ENCODE peak calls at places on chromosomes 1 and 21, in ten cellular contexts. One of them, this sample, is unnamed.

GRCh38 chr1:74323937-74324473 is 88.8 kb downstream of the TNNI3K start:
- DNase-seq in transverse colon: no peak
- DNase-seq in HepG2: no peak
- DNase-seq in endothelial cell of umbilical vein: peak
- DNase-seq in HCT116: no peak
- DNase-seq in upper lobe of left lung: no peak
- DNase-seq in suprapubic skin: no peak
- DNase-seq in stomach: no peak
- DNase-seq in K562: no peak
- DNase-seq in sigmoid colon: no peak
- DNase-seq in this sample: no peak

GRCh38 chr1:192575499-192576189 is at the start of gene RGS1:
- DNase-seq in stomach: peak
- DNase-seq in sigmoid colon: peak
- DNase-seq in HCT116: no peak
- DNase-seq in suprapubic skin: no peak
- DNase-seq in K562: no peak
- DNase-seq in endothelial cell of umbilical vein: no peak
- DNase-seq in HepG2: no peak
- DNase-seq in upper lobe of left lung: no peak
- DNase-seq in transverse colon: peak
- DNase-seq in this sample: peak

GRCh38 chr1:234270581-234271242 is 102.5 kb upstream of the COA6 start:
- DNase-seq in upper lobe of left lung: no peak
- DNase-seq in sigmoid colon: no peak
- DNase-seq in endothelial cell of umbilical vein: peak
- DNase-seq in stomach: no peak
- DNase-seq in K562: no peak
- DNase-seq in HepG2: no peak
- DNase-seq in transverse colon: no peak
- DNase-seq in suprapubic skin: no peak
- DNase-seq in HCT116: no peak
- DNase-seq in this sample: no peak

GRCh38 chr21:43331962-43332458 is 94.9 kb downstream of the SIK1 start:
- DNase-seq in upper lobe of left lung: no peak
- DNase-seq in endothelial cell of umbilical vein: peak
- DNase-seq in K562: no peak
- DNase-seq in sigmoid colon: no peak
- DNase-seq in suprapubic skin: no peak
- DNase-seq in transverse colon: no peak
- DNase-seq in HCT116: no peak
- DNase-seq in HepG2: no peak
- DNase-seq in stomach: no peak
- DNase-seq in this sample: no peak

GRCh38 chr1:17293681-17294415 is 14.1 kb upstream of the PADI4 start:
- DNase-seq in suprapubic skin: no peak
- DNase-seq in sigmoid colon: no peak
- DNase-seq in stomach: no peak
- DNase-seq in endothelial cell of umbilical vein: no peak
- DNase-seq in HepG2: no peak
- DNase-seq in K562: no peak
- DNase-seq in upper lobe of left lung: no peak
- DNase-seq in transverse colon: no peak
- DNase-seq in HCT116: no peak
- DNase-seq in this sample: peak

GRCh38 chr1:30092051-30092858 is 631.1 kb downstream of the MATN1 start:
- DNase-seq in suprapubic skin: no peak
- DNase-seq in transverse colon: no peak
- DNase-seq in HCT116: no peak
- DNase-seq in stomach: no peak
- DNase-seq in endothelial cell of umbilical vein: no peak
- DNase-seq in K562: no peak
- DNase-seq in upper lobe of left lung: no peak
- DNase-seq in sigmoid colon: no peak
- DNase-seq in HepG2: no peak
- DNase-seq in this sample: no peak

GRCh38 chr1:215188302-215188950 is 105.9 kb downstream of the KCNK2 start:
- DNase-seq in sigmoid colon: no peak
- DNase-seq in endothelial cell of umbilical vein: no peak
- DNase-seq in stomach: no peak
- DNase-seq in HCT116: no peak
- DNase-seq in K562: no peak
- DNase-seq in upper lobe of left lung: no peak
- DNase-seq in transverse colon: no peak
- DNase-seq in suprapubic skin: no peak
- DNase-seq in HepG2: no peak
- DNase-seq in this sample: no peak

GRCh38 chr1:91876040-91876470 is 9.9 kb downstream of the TGFBR3 start:
- DNase-seq in transverse colon: no peak
- DNase-seq in stomach: no peak
- DNase-seq in sigmoid colon: no peak
- DNase-seq in HepG2: no peak
- DNase-seq in upper lobe of left lung: no peak
- DNase-seq in suprapubic skin: no peak
- DNase-seq in K562: no peak
- DNase-seq in HCT116: no peak
- DNase-seq in endothelial cell of umbilical vein: no peak
- DNase-seq in this sample: no peak

GRCh38 chr21:32132911-32133310 is 145.9 kb downstream of the MIS18A start:
- DNase-seq in stomach: no peak
- DNase-seq in sigmoid colon: no peak
- DNase-seq in HepG2: no peak
- DNase-seq in upper lobe of left lung: no peak
- DNase-seq in endothelial cell of umbilical vein: no peak
- DNase-seq in HCT116: no peak
- DNase-seq in transverse colon: no peak
- DNase-seq in K562: no peak
- DNase-seq in suprapubic skin: no peak
- DNase-seq in this sample: no peak

DNA sequence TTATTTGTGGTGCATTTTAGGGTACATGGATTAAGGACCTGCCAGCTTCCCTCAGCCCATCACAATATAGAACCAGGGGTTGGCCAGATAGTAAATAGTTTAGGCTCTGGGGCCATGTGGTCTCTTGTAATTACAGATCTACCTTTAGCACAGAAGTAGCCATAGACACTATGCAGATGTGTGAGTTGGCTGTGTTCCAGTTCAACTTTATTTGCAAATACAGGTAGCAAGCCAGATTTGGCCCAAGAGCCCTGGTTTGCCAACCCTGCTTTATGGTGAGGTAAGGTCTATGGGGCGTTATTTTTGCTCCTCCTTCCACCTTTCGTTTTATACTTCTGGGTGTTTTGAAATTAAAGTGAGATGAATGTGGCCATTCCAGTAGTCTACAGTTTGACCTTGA is 48.7 kb downstream of the MRPS6 start:
- DNase-seq in sigmoid colon: no peak
- DNase-seq in HCT116: no peak
- DNase-seq in HepG2: no peak
- DNase-seq in stomach: peak
- DNase-seq in K562: no peak
- DNase-seq in suprapubic skin: no peak
- DNase-seq in endothelial cell of umbilical vein: no peak
- DNase-seq in upper lobe of left lung: no peak
- DNase-seq in transverse colon: peak
- DNase-seq in this sample: no peak
- TF ChIP-seq CTCF in sigmoid colon: no peak
- TF ChIP-seq CTCF in HCT116: no peak
- TF ChIP-seq CTCF in HepG2: no peak
- TF ChIP-seq CTCF in stomach: no peak
- TF ChIP-seq CTCF in K562: no peak
- TF ChIP-seq CTCF in suprapubic skin: no peak
- TF ChIP-seq CTCF in endothelial cell of umbilical vein: no peak
- TF ChIP-seq CTCF in upper lobe of left lung: no peak
- TF ChIP-seq CTCF in transverse colon: no peak
- TF ChIP-seq CTCF in this sample: no peak

DNA sequence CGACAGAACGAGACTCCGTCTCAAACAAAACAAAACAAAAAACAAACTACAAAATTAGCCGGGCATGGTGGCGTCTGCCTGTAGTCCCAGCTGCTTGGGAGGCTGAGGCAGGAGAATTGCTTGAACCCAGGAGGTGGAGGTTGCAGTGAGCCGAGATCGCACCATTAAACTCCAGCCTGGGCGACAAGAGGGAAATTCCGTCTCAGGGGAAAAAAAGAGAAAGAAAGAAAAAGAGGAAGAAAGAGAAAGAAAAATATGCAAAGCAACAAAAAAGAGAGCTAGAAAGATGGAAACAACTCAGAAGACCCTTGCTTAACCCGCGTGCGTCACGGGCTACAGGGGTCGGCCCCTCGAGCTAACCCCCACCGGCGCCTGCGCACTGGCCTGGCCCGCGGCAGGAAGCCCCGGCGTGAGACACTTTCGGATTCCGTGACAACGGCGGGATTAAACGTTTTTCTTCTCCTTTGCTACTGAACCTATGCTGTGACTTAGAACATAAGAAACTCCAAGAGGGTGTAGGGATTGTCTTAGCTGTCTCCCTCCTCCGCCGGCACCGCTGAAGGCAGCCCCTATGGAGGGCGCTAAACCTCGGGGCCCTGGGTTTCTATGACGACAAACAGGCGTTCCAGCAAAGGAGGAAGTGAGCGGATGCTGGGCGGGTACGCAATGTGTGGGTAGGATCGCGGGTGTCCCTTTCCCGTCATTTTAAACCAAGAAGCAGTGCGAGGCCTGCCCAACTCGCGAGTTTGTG is at the start of gene AXDND1:
- DNase-seq in HepG2: peak
- DNase-seq in stomach: peak
- DNase-seq in K562: peak
- DNase-seq in suprapubic skin: peak
- DNase-seq in HCT116: peak
- DNase-seq in transverse colon: peak
- DNase-seq in upper lobe of left lung: peak
- DNase-seq in sigmoid colon: peak
- DNase-seq in endothelial cell of umbilical vein: peak
- DNase-seq in this sample: peak
- TF ChIP-seq POLR2A in HepG2: peak
- TF ChIP-seq POLR2A in stomach: no peak
- TF ChIP-seq POLR2A in K562: peak
- TF ChIP-seq POLR2A in suprapubic skin: no peak
- TF ChIP-seq POLR2A in HCT116: no peak
- TF ChIP-seq POLR2A in transverse colon: peak
- TF ChIP-seq POLR2A in upper lobe of left lung: peak
- TF ChIP-seq POLR2A in sigmoid colon: peak
- TF ChIP-seq POLR2A in endothelial cell of umbilical vein: peak
- TF ChIP-seq POLR2A in this sample: no peak

DNA sequence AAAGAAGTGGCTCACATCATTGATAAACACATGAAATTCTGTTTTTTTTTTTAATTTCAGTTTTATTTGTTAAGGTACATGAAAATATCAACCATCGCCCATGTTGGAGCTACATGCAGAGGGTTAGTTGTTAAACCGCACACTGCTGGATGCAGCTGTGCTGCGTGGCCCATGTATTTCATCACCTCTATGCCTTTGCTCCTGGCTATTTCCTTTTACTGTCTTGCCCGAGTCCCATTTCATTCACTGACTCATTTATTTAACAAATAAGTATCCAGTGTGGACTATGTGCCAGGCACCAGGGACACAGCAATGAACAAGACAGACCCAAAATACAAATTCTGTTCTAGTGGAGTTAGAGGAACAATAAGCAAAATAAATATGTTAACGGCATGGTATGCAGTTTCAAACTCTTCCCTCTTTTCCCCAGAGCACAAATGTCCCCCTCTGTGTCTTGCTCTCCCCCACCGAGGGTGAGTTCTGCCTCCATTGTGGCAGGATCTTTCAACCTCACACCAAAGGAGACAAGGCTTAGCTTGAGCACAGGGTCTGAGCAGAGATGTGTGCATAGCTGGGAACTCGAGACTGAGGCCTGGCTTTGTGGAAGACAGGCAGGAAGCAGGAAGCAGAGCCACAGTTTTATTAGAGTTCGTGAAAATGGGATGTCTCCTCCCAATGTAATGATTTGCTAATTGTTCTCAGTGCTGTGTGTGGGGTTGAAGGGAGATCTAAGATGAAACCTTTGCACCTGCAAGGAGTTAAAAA is 44.6 kb downstream of the MAN1C1 start:
- DNase-seq in stomach: peak
- DNase-seq in upper lobe of left lung: no peak
- DNase-seq in sigmoid colon: no peak
- DNase-seq in transverse colon: no peak
- DNase-seq in K562: no peak
- DNase-seq in suprapubic skin: peak
- DNase-seq in HepG2: no peak
- DNase-seq in endothelial cell of umbilical vein: peak
- DNase-seq in HCT116: no peak
- DNase-seq in this sample: no peak
- TF ChIP-seq POLR2AphosphoS5 in stomach: peak
- TF ChIP-seq POLR2AphosphoS5 in upper lobe of left lung: no peak
- TF ChIP-seq POLR2AphosphoS5 in sigmoid colon: no peak
- TF ChIP-seq POLR2AphosphoS5 in transverse colon: no peak
- TF ChIP-seq POLR2AphosphoS5 in K562: no peak
- TF ChIP-seq POLR2AphosphoS5 in suprapubic skin: no peak
- TF ChIP-seq POLR2AphosphoS5 in HepG2: no peak
- TF ChIP-seq POLR2AphosphoS5 in endothelial cell of umbilical vein: no peak
- TF ChIP-seq POLR2AphosphoS5 in HCT116: no peak
- TF ChIP-seq POLR2AphosphoS5 in this sample: no peak

GRCh38 chr1:150235852-150236613 is at the start of gene ANP32E:
- DNase-seq in upper lobe of left lung: peak
- DNase-seq in K562: peak
- DNase-seq in stomach: peak
- DNase-seq in HCT116: peak
- DNase-seq in suprapubic skin: peak
- DNase-seq in HepG2: peak
- DNase-seq in sigmoid colon: peak
- DNase-seq in endothelial cell of umbilical vein: peak
- DNase-seq in transverse colon: peak
- DNase-seq in this sample: peak
- TF ChIP-seq CTCF in upper lobe of left lung: no peak
- TF ChIP-seq CTCF in K562: no peak
- TF ChIP-seq CTCF in stomach: no peak
- TF ChIP-seq CTCF in HCT116: no peak
- TF ChIP-seq CTCF in suprapubic skin: peak
- TF ChIP-seq CTCF in HepG2: peak
- TF ChIP-seq CTCF in sigmoid colon: no peak
- TF ChIP-seq CTCF in endothelial cell of umbilical vein: no peak
- TF ChIP-seq CTCF in transverse colon: peak
- TF ChIP-seq CTCF in this sample: peak

GRCh38 chr1:156140879-156141707 is 12.3 kb upstream of the SEMA4A start:
- DNase-seq in endothelial cell of umbilical vein: peak
- DNase-seq in sigmoid colon: no peak
- DNase-seq in HepG2: no peak
- DNase-seq in upper lobe of left lung: peak
- DNase-seq in transverse colon: no peak
- DNase-seq in K562: peak
- DNase-seq in suprapubic skin: no peak
- DNase-seq in stomach: no peak
- DNase-seq in HCT116: no peak
- DNase-seq in this sample: no peak
- TF ChIP-seq POLR2A in endothelial cell of umbilical vein: no peak
- TF ChIP-seq POLR2A in sigmoid colon: no peak
- TF ChIP-seq POLR2A in HepG2: peak
- TF ChIP-seq POLR2A in upper lobe of left lung: peak
- TF ChIP-seq POLR2A in transverse colon: peak
- TF ChIP-seq POLR2A in K562: no peak
- TF ChIP-seq POLR2A in suprapubic skin: no peak
- TF ChIP-seq POLR2A in stomach: no peak
- TF ChIP-seq POLR2A in HCT116: no peak
- TF ChIP-seq POLR2A in this sample: no peak